ENCODE peak calls at places on chromosome 13, in five cellular contexts. One of them, this sample, is unnamed.

GRCh38 chr13:40682449-40683240 is 16.2 kb upstream of the FOXO1 start:
- DNase-seq in ovary: no peak
- DNase-seq in adrenal gland: no peak
- DNase-seq in IMR-90: peak; percentile 35
- DNase-seq in endothelial cell of umbilical vein: peak; percentile 63
- DNase-seq in this sample: no peak

GRCh38 chr13:78022164-78022877 is 103.7 kb upstream of the EDNRB start:
- DNase-seq in ovary: no peak
- DNase-seq in adrenal gland: peak; percentile 37
- DNase-seq in IMR-90: peak; percentile 72
- DNase-seq in endothelial cell of umbilical vein: peak; percentile 95
- DNase-seq in this sample: no peak

GRCh38 chr13:50123862-50124535 is 108.8 kb downstream of the KCNRG start:
- DNase-seq in ovary: no peak
- DNase-seq in adrenal gland: peak; percentile 98
- DNase-seq in IMR-90: peak; percentile 97
- DNase-seq in endothelial cell of umbilical vein: peak; percentile 95
- DNase-seq in this sample: peak; percentile 98

GRCh38 chr13:87280139-87280538 is 391.0 kb upstream of the SLITRK5 start:
- DNase-seq in ovary: no peak
- DNase-seq in adrenal gland: no peak
- DNase-seq in IMR-90: no peak
- DNase-seq in endothelial cell of umbilical vein: no peak
- DNase-seq in this sample: no peak

GRCh38 chr13:44816701-44817684 is 172.3 kb downstream of the NUFIP1 start:
- DNase-seq in ovary: no peak
- DNase-seq in adrenal gland: no peak
- DNase-seq in IMR-90: peak; percentile 49
- DNase-seq in endothelial cell of umbilical vein: peak; percentile 19
- DNase-seq in this sample: no peak

GRCh38 chr13:110845520-110845919 is 69.3 kb downstream of the ANKRD10 start:
- DNase-seq in ovary: no peak
- DNase-seq in adrenal gland: no peak
- DNase-seq in IMR-90: no peak
- DNase-seq in endothelial cell of umbilical vein: no peak
- DNase-seq in this sample: no peak

GRCh38 chr13:69287050-69287698 is 820.5 kb upstream of the ATXN8OS start:
- DNase-seq in ovary: no peak
- DNase-seq in adrenal gland: no peak
- DNase-seq in IMR-90: no peak
- DNase-seq in endothelial cell of umbilical vein: no peak
- DNase-seq in this sample: no peak

GRCh38 chr13:42769650-42770049 is 11.7 kb upstream of the FAM216B start:
- DNase-seq in ovary: no peak
- DNase-seq in adrenal gland: no peak
- DNase-seq in IMR-90: no peak
- DNase-seq in endothelial cell of umbilical vein: no peak
- DNase-seq in this sample: no peak

GRCh38 chr13:25733061-25733491 is 318.7 kb downstream of the SHISA2 start:
- DNase-seq in ovary: no peak
- DNase-seq in adrenal gland: no peak
- DNase-seq in IMR-90: no peak
- DNase-seq in endothelial cell of umbilical vein: no peak
- DNase-seq in this sample: no peak

GRCh38 chr13:98495627-98496238 is 81.2 kb downstream of the STK24 start:
- DNase-seq in ovary: no peak
- DNase-seq in adrenal gland: no peak
- DNase-seq in IMR-90: no peak
- DNase-seq in endothelial cell of umbilical vein: no peak
- DNase-seq in this sample: no peak

GRCh38 chr13:33728271-33729037 is 89.5 kb upstream of the RFC3 start:
- DNase-seq in ovary: no peak
- DNase-seq in adrenal gland: peak; percentile 79
- DNase-seq in IMR-90: no peak
- DNase-seq in endothelial cell of umbilical vein: peak; percentile 28
- DNase-seq in this sample: peak; percentile 39

GRCh38 chr13:80850771-80851170 is 509.8 kb upstream of the SPRY2 start:
- DNase-seq in ovary: no peak
- DNase-seq in adrenal gland: no peak
- DNase-seq in IMR-90: no peak
- DNase-seq in endothelial cell of umbilical vein: no peak
- DNase-seq in this sample: no peak

GRCh38 chr13:26019881-26020535 is 31.8 kb downstream of the SHISA2 start:
- DNase-seq in ovary: no peak
- DNase-seq in adrenal gland: no peak
- DNase-seq in IMR-90: peak; percentile 63
- DNase-seq in endothelial cell of umbilical vein: peak; percentile 88
- DNase-seq in this sample: no peak

GRCh38 chr13:110182461-110182860 is 124.5 kb downstream of the COL4A1 start:
- DNase-seq in ovary: no peak
- DNase-seq in adrenal gland: no peak
- DNase-seq in IMR-90: no peak
- DNase-seq in endothelial cell of umbilical vein: no peak
- DNase-seq in this sample: no peak

GRCh38 chr13:40155176-40155575 is 499.7 kb downstream of the COG6 start:
- DNase-seq in ovary: no peak
- DNase-seq in adrenal gland: no peak
- DNase-seq in IMR-90: no peak
- DNase-seq in endothelial cell of umbilical vein: no peak
- DNase-seq in this sample: no peak

GRCh38 chr13:99191900-99192399 is 8.7 kb upstream of the UBAC2 start:
- DNase-seq in ovary: no peak
- DNase-seq in adrenal gland: no peak
- DNase-seq in IMR-90: peak; percentile 74
- DNase-seq in endothelial cell of umbilical vein: no peak
- DNase-seq in this sample: no peak

GRCh38 chr13:99178636-99179035 is 22.0 kb upstream of the UBAC2 start:
- DNase-seq in ovary: no peak
- DNase-seq in adrenal gland: no peak
- DNase-seq in IMR-90: no peak
- DNase-seq in endothelial cell of umbilical vein: no peak
- DNase-seq in this sample: no peak

GRCh38 chr13:39051157-39051556 is 12.9 kb downstream of the NHLRC3 start:
- DNase-seq in ovary: no peak
- DNase-seq in adrenal gland: no peak
- DNase-seq in IMR-90: peak; percentile 50
- DNase-seq in endothelial cell of umbilical vein: peak; percentile 57
- DNase-seq in this sample: no peak

GRCh38 chr13:71864981-71865857 is 1.8 kb downstream of the DACH1 start:
- DNase-seq in ovary: no peak
- DNase-seq in adrenal gland: peak; percentile 27
- DNase-seq in IMR-90: no peak
- DNase-seq in endothelial cell of umbilical vein: peak; percentile 37
- DNase-seq in this sample: peak; percentile 15

GRCh38 chr13:82672248-82672647 is 1210.0 kb downstream of the SLITRK1 start:
- DNase-seq in ovary: no peak
- DNase-seq in adrenal gland: no peak
- DNase-seq in IMR-90: no peak
- DNase-seq in endothelial cell of umbilical vein: no peak
- DNase-seq in this sample: no peak

GRCh38 chr13:93220073-93220472 is 6.5 kb upstream of the GPC6 start:
- DNase-seq in ovary: no peak
- DNase-seq in adrenal gland: no peak
- DNase-seq in IMR-90: no peak
- DNase-seq in endothelial cell of umbilical vein: no peak
- DNase-seq in this sample: no peak

GRCh38 chr13:59744747-59745394 is 418.9 kb downstream of the DIAPH3 start:
- DNase-seq in ovary: no peak
- DNase-seq in adrenal gland: no peak
- DNase-seq in IMR-90: peak; percentile 26
- DNase-seq in endothelial cell of umbilical vein: no peak
- DNase-seq in this sample: no peak

GRCh38 chr13:76632388-76633044 is 253.7 kb downstream of the KCTD12 start:
- DNase-seq in ovary: no peak
- DNase-seq in adrenal gland: no peak
- DNase-seq in IMR-90: no peak
- DNase-seq in endothelial cell of umbilical vein: peak; percentile 23
- DNase-seq in this sample: no peak

GRCh38 chr13:51895906-51896888 is 34.4 kb downstream of the CCDC70 start:
- DNase-seq in ovary: no peak
- DNase-seq in adrenal gland: peak; percentile 50
- DNase-seq in IMR-90: peak; percentile 61
- DNase-seq in endothelial cell of umbilical vein: peak; percentile 63
- DNase-seq in this sample: peak; percentile 60

DNA sequence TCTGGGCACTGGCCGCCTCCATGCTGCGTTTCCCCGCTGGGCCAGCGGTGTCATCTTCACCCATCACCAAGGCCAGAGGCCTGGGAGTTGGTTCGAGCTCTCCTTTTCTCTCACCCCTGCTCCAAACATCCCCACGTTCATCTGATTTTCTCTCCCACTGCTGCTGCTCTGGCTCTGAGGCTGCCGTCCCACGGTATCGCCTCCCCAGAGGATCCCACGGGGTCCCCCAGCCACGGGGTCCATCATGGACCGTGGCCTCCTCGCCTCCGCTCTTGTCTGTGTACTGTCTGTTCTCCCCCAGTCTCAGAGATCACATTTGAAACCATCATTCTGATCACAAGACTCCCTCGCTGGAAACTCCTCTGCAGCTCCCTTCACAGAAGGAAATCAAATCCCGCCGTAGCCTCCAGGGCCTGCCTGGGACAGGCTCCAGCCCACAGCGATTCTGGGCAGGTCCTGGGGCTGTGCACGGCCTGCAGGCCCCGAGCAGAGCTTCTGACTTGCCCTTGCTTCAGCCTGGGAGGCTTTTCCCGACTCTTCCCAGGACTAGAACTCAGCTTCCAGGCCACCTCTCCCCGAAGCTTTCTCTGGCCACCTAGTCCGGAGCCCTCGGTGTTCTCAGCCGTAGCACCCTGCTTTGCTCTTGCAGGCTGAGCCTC is 64.3 kb downstream of the SOX1 start:
- DNase-seq in ovary: no peak
- DNase-seq in adrenal gland: no peak
- DNase-seq in IMR-90: no peak
- DNase-seq in endothelial cell of umbilical vein: no peak
- DNase-seq in this sample: no peak
- TF ChIP-seq POLR2A in ovary: no peak
- TF ChIP-seq POLR2A in adrenal gland: no peak
- TF ChIP-seq POLR2A in IMR-90: no peak
- TF ChIP-seq POLR2A in endothelial cell of umbilical vein: no peak
- TF ChIP-seq POLR2A in this sample: no peak

GRCh38 chr13:100234006-100234405 is 145.1 kb downstream of the PCCA start:
- DNase-seq in ovary: no peak
- DNase-seq in adrenal gland: no peak
- DNase-seq in IMR-90: no peak
- DNase-seq in endothelial cell of umbilical vein: peak; percentile 34
- DNase-seq in this sample: no peak

GRCh38 chr13:100240109-100240779 is 151.4 kb downstream of the PCCA start:
- DNase-seq in ovary: no peak
- DNase-seq in adrenal gland: no peak
- DNase-seq in IMR-90: peak; percentile 19
- DNase-seq in endothelial cell of umbilical vein: no peak
- DNase-seq in this sample: no peak

GRCh38 chr13:100234524-100235136 is 145.7 kb downstream of the PCCA start:
- DNase-seq in ovary: no peak
- DNase-seq in adrenal gland: no peak
- DNase-seq in IMR-90: peak; percentile 55
- DNase-seq in endothelial cell of umbilical vein: no peak
- DNase-seq in this sample: no peak

GRCh38 chr13:100230813-100231575 is 142.1 kb downstream of the PCCA start:
- DNase-seq in ovary: no peak
- DNase-seq in adrenal gland: no peak
- DNase-seq in IMR-90: no peak
- DNase-seq in endothelial cell of umbilical vein: no peak
- DNase-seq in this sample: no peak

DNA sequence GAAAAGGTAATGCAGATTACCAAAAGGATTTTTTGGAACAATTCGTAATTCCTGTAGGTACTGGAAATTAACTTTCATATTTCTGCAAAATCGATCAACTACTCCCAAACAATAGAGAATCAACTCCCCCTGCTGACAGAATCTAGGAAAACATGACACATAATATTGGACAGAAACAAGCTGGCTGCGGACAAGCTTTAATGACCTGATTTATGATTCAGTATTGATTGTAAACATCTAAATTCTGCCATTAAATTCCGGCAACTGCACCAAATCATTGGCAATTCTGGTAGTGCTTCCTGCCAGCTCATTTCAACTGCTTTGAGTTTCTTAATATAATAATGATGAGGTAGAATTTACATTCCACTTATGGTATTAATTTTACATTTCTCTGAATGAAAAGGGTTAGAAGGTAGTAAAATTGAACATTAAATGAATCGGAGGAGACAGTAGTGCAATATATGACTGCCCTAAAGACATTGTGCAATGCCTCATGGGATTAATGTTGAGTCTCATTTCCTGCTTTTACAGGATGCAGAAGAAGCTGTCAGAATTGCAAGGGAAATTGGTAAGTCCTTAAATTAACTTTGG is 146.5 kb downstream of the PCCA start:
- DNase-seq in ovary: no peak
- DNase-seq in adrenal gland: no peak
- DNase-seq in IMR-90: peak; percentile 63
- DNase-seq in endothelial cell of umbilical vein: peak; percentile 67
- DNase-seq in this sample: peak; percentile 41
- TF ChIP-seq CTCF in ovary: peak; percentile 42
- TF ChIP-seq CTCF in adrenal gland: peak; percentile 40
- TF ChIP-seq CTCF in IMR-90: peak; percentile 75
- TF ChIP-seq CTCF in endothelial cell of umbilical vein: peak; percentile 25
- TF ChIP-seq CTCF in this sample: peak; percentile 37

DNA sequence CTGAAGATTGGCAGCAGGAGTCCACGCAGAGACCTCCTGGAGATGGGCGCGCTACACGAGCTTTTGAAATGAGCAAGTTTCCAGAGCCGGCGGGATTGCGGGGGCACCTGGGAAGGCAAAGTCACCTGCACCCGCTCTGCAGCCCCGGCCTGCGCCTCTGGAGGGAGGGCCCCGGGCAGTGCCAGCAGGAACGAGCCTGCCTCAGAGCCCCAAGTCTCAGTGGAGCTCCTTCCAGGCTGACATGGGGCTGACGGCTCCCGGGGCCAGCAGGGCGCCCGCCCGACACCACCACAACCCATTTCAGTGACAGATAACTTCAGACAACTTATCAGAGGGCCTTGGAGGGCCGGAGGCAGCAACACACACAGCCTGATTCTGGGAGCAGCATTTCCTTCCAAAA is 45.0 kb downstream of the RASA3 start:
- DNase-seq in ovary: no peak
- DNase-seq in adrenal gland: peak; percentile 0
- DNase-seq in IMR-90: no peak
- DNase-seq in endothelial cell of umbilical vein: no peak
- DNase-seq in this sample: peak; percentile 8
- H3K9me3 ChIP-seq in ovary: no peaks in the 10 kb centered on the region
- H3K9me3 ChIP-seq in adrenal gland: no peaks in the 10 kb centered on the region
- H3K9me3 ChIP-seq in IMR-90: no peaks in the 10 kb centered on the region
- H3K9me3 ChIP-seq in endothelial cell of umbilical vein: no peaks in the 10 kb centered on the region
- H3K9me3 ChIP-seq in this sample: peaks cover 3% of the 10 kb centered on the region

GRCh38 chr13:46165485-46166220 is 16.3 kb downstream of the LCP1 start:
- DNase-seq in ovary: no peak
- DNase-seq in adrenal gland: no peak
- DNase-seq in IMR-90: no peak
- DNase-seq in endothelial cell of umbilical vein: no peak
- DNase-seq in this sample: no peak
- TF ChIP-seq POLR2A in ovary: no peak
- TF ChIP-seq POLR2A in adrenal gland: no peak
- TF ChIP-seq POLR2A in IMR-90: no peak
- TF ChIP-seq POLR2A in endothelial cell of umbilical vein: no peak
- TF ChIP-seq POLR2A in this sample: no peak